ENCODE peak calls at places on chromosomes 13 and 19, in ten cellular contexts. G, D, U, H, J, O, Q, P, E and Y are unnamed samples.

GRCh38 chr13:99218969-99219368 is 18.3 kb downstream of the UBAC2 start:
- DNase-seq in P (no peak), H (no peak), Q (no peak), G (no peak), E (no peak), J (no peak), D (no peak), O (no peak), U (no peak), Y (no peak)

GRCh38 chr13:96490590-96490989 is 400.7 kb downstream of the HS6ST3 start:
- DNase-seq in J (no peak), U (no peak), Q (no peak), P (no peak), O (no peak), H (no peak), G (no peak), E (no peak), D (no peak), Y (no peak)

GRCh38 chr13:25247345-25247744 is 39.9 kb downstream of the MTMR6 start:
- DNase-seq in H (no peak), P (peak), G (no peak), O (no peak), D (no peak), J (no peak), Q (no peak), E (no peak), U (no peak), Y (no peak)

GRCh38 chr19:55528030-55528801 is 8.7 kb downstream of the SBK2 start:
- DNase-seq in U (peak), H (no peak), O (no peak), G (no peak), J (no peak), P (peak), D (no peak), E (no peak), Q (no peak), Y (no peak)

GRCh38 chr13:71751074-71751473 is 115.9 kb downstream of the DACH1 start:
- DNase-seq in O (no peak), Q (no peak), U (no peak), P (no peak), G (no peak), J (no peak), D (no peak), E (no peak), H (no peak), Y (no peak)

GRCh38 chr19:10568826-10569651 is at the start of gene CDKN2D:
- DNase-seq in E (peak), U (peak), Q (peak), O (peak), P (peak), H (peak), D (peak), J (peak), G (peak), Y (peak)

GRCh38 chr13:46622013-46622917 is 69.3 kb downstream of the LRCH1 start:
- DNase-seq in P (no peak), J (no peak), E (no peak), Q (no peak), O (no peak), H (no peak), G (no peak), U (no peak), D (no peak), Y (no peak)

GRCh38 chr13:113926951-113927660 is 46.8 kb downstream of the C13orf46 start:
- DNase-seq in G (no peak), U (peak), Q (no peak), H (no peak), J (no peak), O (no peak), E (peak), D (peak), P (no peak), Y (no peak)

GRCh38 chr13:107211073-107211472 is 643.1 kb upstream of the ARGLU1 start:
- DNase-seq in P (peak), U (peak), H (peak), Q (peak), E (peak), G (peak), J (peak), O (peak), D (peak), Y (peak)

GRCh38 chr13:93745884-93746283 is 519.3 kb downstream of the GPC6 start:
- DNase-seq in Q (no peak), G (no peak), O (no peak), U (no peak), D (no peak), H (no peak), J (no peak), E (no peak), P (peak), Y (no peak)

GRCh38 chr13:93744886-93745285 is 518.3 kb downstream of the GPC6 start:
- DNase-seq in U (no peak), J (no peak), E (no peak), Q (no peak), D (no peak), P (no peak), H (no peak), O (no peak), G (no peak), Y (no peak)

GRCh38 chr13:93751117-93751516 is 524.5 kb downstream of the GPC6 start:
- DNase-seq in O (no peak), D (no peak), E (no peak), P (no peak), H (no peak), G (no peak), U (no peak), J (no peak), Q (no peak), Y (no peak)

GRCh38 chr13:93744033-93744432 is 517.4 kb downstream of the GPC6 start:
- DNase-seq in D (no peak), P (no peak), U (no peak), J (no peak), O (no peak), Q (no peak), E (no peak), H (no peak), G (no peak), Y (no peak)

DNA sequence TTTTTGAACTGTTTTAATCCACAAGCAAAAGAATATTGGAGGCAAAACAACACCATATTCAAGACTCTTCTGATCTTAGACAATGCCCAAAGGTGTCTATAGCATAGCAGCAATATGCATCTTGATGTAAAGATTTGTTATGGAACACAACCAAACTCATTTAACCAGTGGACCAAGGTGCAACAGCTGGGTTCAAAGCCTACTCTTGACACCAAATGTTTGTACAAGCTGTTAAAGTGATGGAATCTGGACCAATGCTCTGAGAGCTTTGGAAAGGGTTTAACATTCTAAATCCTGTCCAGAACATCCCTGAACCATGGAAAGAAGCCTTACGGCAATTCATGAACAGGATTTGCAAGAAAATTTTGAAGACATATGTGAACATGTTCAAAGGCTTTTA is 520.0 kb downstream of the GPC6 start:
- DNase-seq in H (no peak), D (no peak), O (no peak), E (no peak), Q (no peak), U (no peak), J (no peak), G (no peak), P (no peak), Y (no peak)
- TF ChIP-seq CTCF in H (no peak), D (no peak), O (no peak), E (no peak), Q (no peak), U (no peak), J (no peak), G (no peak), P (no peak), Y (no peak)

GRCh38 chr13:29923554-29924481 is 73.4 kb upstream of the UBL3 start:
- DNase-seq in H (peak), P (peak), D (peak), U (peak), E (peak), G (peak), O (peak), J (peak), Q (peak), Y (no peak)
- TF ChIP-seq CTCF in H (peak), P (peak), D (peak), U (peak), E (peak), G (peak), O (peak), J (peak), Q (peak), Y (peak)

GRCh38 chr13:30676672-30677071 is 58.7 kb upstream of the ALOX5AP start:
- DNase-seq in H (no peak), D (no peak), Q (no peak), G (no peak), J (no peak), O (no peak), U (peak), P (peak), E (no peak), Y (no peak)
- TF ChIP-seq CTCF in H (peak), D (no peak), Q (no peak), G (peak), J (peak), O (peak), U (peak), P (peak), E (peak), Y (peak)

GRCh38 chr19:7831452-7831851 is 1.4 kb downstream of the EVI5L start:
- DNase-seq in J (no peak), P (peak), E (no peak), U (peak), H (no peak), D (no peak), Q (no peak), O (no peak), G (peak), Y (no peak)
- TF ChIP-seq CTCF in J (peak), P (peak), E (peak), U (peak), H (peak), D (no peak), Q (no peak), O (peak), G (no peak), Y (peak)

GRCh38 chr13:51357928-51358595 is 18.6 kb downstream of the SERPINE3 start:
- DNase-seq in O (no peak), U (no peak), Q (no peak), J (no peak), D (no peak), E (no peak), H (no peak), G (no peak), P (no peak), Y (no peak)
- TF ChIP-seq CTCF in O (no peak), U (no peak), Q (no peak), J (no peak), D (no peak), E (no peak), H (no peak), G (no peak), P (no peak), Y (no peak)

GRCh38 chr19:39413903-39414608 is 1.6 kb downstream of the PLEKHG2 start:
- DNase-seq in O (no peak), Q (peak), D (no peak), G (no peak), U (peak), P (no peak), H (no peak), J (no peak), E (peak), Y (no peak)
- TF ChIP-seq CTCF in O (no peak), Q (no peak), D (no peak), G (no peak), U (peak), P (peak), H (peak), J (peak), E (peak), Y (no peak)

GRCh38 chr19:30406220-30406944 is 34.2 kb downstream of the ZNF536 start:
- DNase-seq in O (peak), D (no peak), J (no peak), H (no peak), E (no peak), Q (no peak), U (peak), P (no peak), G (no peak), Y (peak)
- TF ChIP-seq CTCF in O (peak), D (peak), J (peak), H (peak), E (peak), Q (peak), U (peak), P (no peak), G (no peak), Y (peak)